ENCODE peak calls at places on chromosomes 4 and X, in five cellular contexts. U, Z, P, N and H are unnamed samples.

GRCh38 chr4:101791189-101791572 is 651 bp downstream of the BANK1 start:
- DNase-seq in U (peak; percentile 31), Z (no peak), P (no peak), N (no peak), H (no peak)

GRCh38 chrX:15143825-15144121 is 126.1 kb downstream of the ASB9 start:
- DNase-seq in U (no peak), Z (no peak), P (no peak), N (no peak), H (no peak)

GRCh38 chr4:83390965-83391364 is 56.3 kb upstream of the HPSE start:
- DNase-seq in U (no peak), Z (no peak), P (no peak), N (no peak), H (no peak)

GRCh38 chrX:150544222-150544787 is 24.1 kb upstream of the MTM1 start:
- DNase-seq in U (no peak), Z (no peak), P (no peak), N (no peak), H (no peak)

GRCh38 chr4:87025614-87026041 is 90.8 kb downstream of the AFF1 start:
- DNase-seq in U (no peak), Z (no peak), P (no peak), N (no peak), H (no peak)

GRCh38 chr4:168694669-168695068 is 197.8 kb downstream of the PALLD start:
- DNase-seq in U (no peak), Z (no peak), P (no peak), N (no peak), H (no peak)

GRCh38 chrX:50927127-50927526 is 16.6 kb downstream of the BMP15 start:
- DNase-seq in U (no peak), Z (no peak), P (no peak), N (no peak), H (no peak)

GRCh38 chrX:37998586-37999267 is 7.6 kb upstream of the SYTL5 start:
- DNase-seq in U (no peak), Z (peak; percentile 16), P (no peak), N (no peak), H (no peak)

GRCh38 chrX:153688071-153688470 is 345 bp downstream of the SLC6A8 start:
- DNase-seq in U (no peak), Z (no peak), P (no peak), N (no peak), H (no peak)